ENCODE peak calls at places on chromosome 13, in eight cellular contexts. R is Caco-2, I is lower lobe of right lung, L is right lobe of liver, G is lung, M is fibroblast of lung, Y is uterus, Q is Panc1. U is an unnamed sample.

GRCh38 chr13:40187836-40188591 is 478.4 kb downstream of the FOXO1 start:
- DNase-seq in M (no peak), G (no peak), Q (no peak), L (no peak), Y (peak; percentile 27), R (no peak), I (no peak), U (no peak)

GRCh38 chr13:40388617-40389016 is 277.8 kb downstream of the FOXO1 start:
- DNase-seq in I (no peak), L (peak; percentile 54), R (no peak), Y (no peak), M (no peak), G (no peak), Q (no peak), U (no peak)

GRCh38 chr13:38303816-38304215 is 45.8 kb upstream of the UFM1 start:
- DNase-seq in G (no peak), R (no peak), Y (no peak), M (no peak), I (no peak), L (no peak), Q (no peak), U (no peak)

GRCh38 chr13:59770451-59770850 is 393.3 kb downstream of the DIAPH3 start:
- DNase-seq in R (no peak), Y (no peak), Q (no peak), M (no peak), L (no peak), G (no peak), I (no peak), U (peak; percentile 36)

GRCh38 chr13:110465696-110466095 is 95.8 kb downstream of the RAB20 start:
- DNase-seq in Q (no peak), I (peak; percentile 3), L (no peak), G (no peak), R (no peak), M (no peak), Y (no peak), U (no peak)

GRCh38 chr13:20170931-20171330 is 10.1 kb upstream of the GJA3 start:
- DNase-seq in Q (no peak), G (no peak), I (no peak), L (no peak), R (no peak), M (no peak), Y (no peak), U (no peak)

GRCh38 chr13:23748591-23748990 is 140.6 kb downstream of the MIPEP start:
- DNase-seq in Y (no peak), M (no peak), Q (no peak), I (no peak), L (no peak), R (no peak), G (no peak), U (no peak)

GRCh38 chr13:52010890-52011689 is at the start of gene ATP7B:
- DNase-seq in R (peak; percentile 56), Y (peak; percentile 24), L (peak; percentile 65), G (no peak), M (no peak), Q (no peak), I (no peak), U (no peak)

GRCh38 chr13:111429064-111429558 is 108.7 kb downstream of the TEX29 start:
- DNase-seq in G (peak; percentile 52), M (peak; percentile 27), I (no peak), Q (no peak), R (peak; percentile 72), Y (no peak), L (no peak), U (peak; percentile 4)

GRCh38 chr13:111117289-111117688 is 2.2 kb downstream of the ARHGEF7 start:
- DNase-seq in G (no peak), L (no peak), R (no peak), Q (no peak), M (peak; percentile 34), Y (no peak), I (no peak), U (no peak)

GRCh38 chr13:34748078-34748477 is 194.0 kb upstream of the NBEA start:
- DNase-seq in Y (peak; percentile 47), I (peak; percentile 43), G (peak; percentile 39), Q (no peak), M (peak; percentile 79), R (no peak), L (no peak), U (no peak)

GRCh38 chr13:75934889-75935288 is 298.8 kb downstream of the LMO7 start:
- DNase-seq in Q (no peak), I (no peak), L (no peak), R (no peak), G (no peak), Y (no peak), M (peak; percentile 9), U (peak; percentile 4)

GRCh38 chr13:79724348-79725103 is 243.6 kb downstream of the NDFIP2 start:
- DNase-seq in Y (no peak), L (no peak), G (no peak), Q (no peak), R (peak; percentile 67), I (no peak), M (no peak), U (peak; percentile 64)

GRCh38 chr13:78137404-78138142 is 218.9 kb upstream of the EDNRB start:
- DNase-seq in R (peak; percentile 76), I (no peak), G (peak; percentile 33), Q (peak; percentile 30), M (peak; percentile 78), Y (no peak), L (no peak), U (peak; percentile 48)

GRCh38 chr13:33817513-33817842 is 471 bp upstream of the RFC3 start:
- DNase-seq in I (no peak), R (no peak), M (no peak), G (no peak), L (no peak), Q (no peak), Y (no peak), U (peak; percentile 3)

GRCh38 chr13:40910324-40911050 is 108.6 kb downstream of the ELF1 start:
- DNase-seq in G (no peak), I (no peak), Q (no peak), Y (no peak), R (no peak), M (no peak), L (no peak), U (peak; percentile 62)

GRCh38 chr13:98466634-98467236 is 110.2 kb downstream of the STK24 start:
- DNase-seq in L (no peak), Y (no peak), G (no peak), Q (no peak), M (peak; percentile 57), I (no peak), R (peak; percentile 69), U (no peak)

GRCh38 chr13:110876592-110876991 is 38.3 kb downstream of the ANKRD10 start:
- DNase-seq in M (no peak), Y (no peak), I (no peak), G (no peak), R (no peak), Q (no peak), L (no peak), U (no peak)

GRCh38 chr13:25847635-25848616 is 203.9 kb downstream of the SHISA2 start:
- DNase-seq in I (peak; percentile 57), Q (no peak), L (no peak), M (no peak), Y (no peak), G (no peak), R (no peak), U (no peak)

GRCh38 chr13:23467048-23467931 is 33.8 kb upstream of the SACS start:
- DNase-seq in Q (no peak), I (no peak), M (peak; percentile 8), G (no peak), Y (no peak), R (no peak), L (no peak), U (no peak)

DNA sequence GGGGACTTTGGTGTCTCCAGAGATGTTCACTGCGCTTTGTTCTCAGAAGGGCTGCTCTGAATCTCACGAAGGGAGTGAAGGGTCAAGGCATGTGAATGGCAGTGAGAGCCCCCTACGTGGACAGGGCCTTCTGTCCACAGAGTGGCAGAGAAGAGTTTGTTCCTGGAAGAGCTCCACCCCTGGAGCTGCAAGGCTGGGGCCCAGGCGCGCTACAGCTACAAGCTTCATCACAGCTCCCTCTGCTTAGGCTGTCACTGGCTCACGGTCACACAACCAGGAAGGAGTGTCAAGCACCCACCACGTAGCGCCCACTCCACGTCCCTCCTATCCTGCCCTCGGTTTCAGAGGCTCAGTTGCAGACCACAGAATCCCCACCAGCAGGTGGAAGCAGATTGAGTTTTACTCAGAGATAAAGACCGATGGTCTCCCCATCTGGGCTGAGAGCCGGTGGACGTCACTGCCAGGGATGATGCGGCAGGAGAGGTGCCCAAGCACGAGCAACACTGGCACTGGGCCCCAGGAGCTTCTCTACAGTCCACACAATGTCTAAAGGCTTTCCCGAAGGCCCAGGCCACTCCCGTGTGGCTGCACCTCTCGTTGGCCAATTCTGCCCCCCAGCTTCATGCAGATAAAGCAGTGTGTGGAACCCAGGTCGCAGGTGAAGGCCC is 23.0 kb upstream of the TFDP1 start:
- DNase-seq in G (peak; percentile 24), L (peak; percentile 40), Q (no peak), Y (no peak), R (no peak), I (peak; percentile 20), M (no peak), U (no peak)
- H3K4me3 ChIP-seq in G (no peak overlapping the region), L (no peak overlapping the region), Q (no peak overlapping the region), Y (no peak overlapping the region), R (no peak overlapping the region), I (no peak overlapping the region), M (no peak overlapping the region), U (no peak overlapping the region)

GRCh38 chr13:104936304-104936703 is 1599.2 kb downstream of the EFNB2 start:
- DNase-seq in L (no peak), G (no peak), R (no peak), M (peak; percentile 2), Y (no peak), I (no peak), Q (no peak), U (no peak)
- TF ChIP-seq CTCF in L (no peak), G (no peak), R (no peak), M (no peak), Y (no peak), I (no peak), Q (no peak), U (no peak)

GRCh38 chr13:27919934-27920676 is at the start of gene PDX1:
- DNase-seq in R (peak; percentile 89), Y (no peak), G (peak; percentile 35), Q (no peak), I (no peak), L (no peak), M (no peak), U (peak; percentile 46)
- H3K4me3 ChIP-seq in R (peak within 1 kb of the TSS; percentile 83), Y (peak within 1 kb of the TSS; percentile 19), G (no peak within 1 kb of the TSS), Q (peak within 1 kb of the TSS; percentile 55), I (peak within 1 kb of the TSS; percentile 51), L (peak within 1 kb of the TSS; percentile 43), M (no peak within 1 kb of the TSS), U (peak within 1 kb of the TSS; percentile 33)

GRCh38 chr13:70714993-70715392 is 606.7 kb upstream of the KLHL1 start:
- DNase-seq in R (no peak), I (no peak), L (no peak), G (no peak), Y (no peak), Q (no peak), M (no peak), U (no peak)
- TF ChIP-seq CTCF in R (peak; percentile 24), I (no peak), L (no peak), G (no peak), Y (no peak), Q (no peak), M (no peak), U (peak; percentile 18)

GRCh38 chr13:113046883-113047244 is 58.7 kb upstream of the F7 start:
- DNase-seq in I (no peak), Q (no peak), G (no peak), M (no peak), L (no peak), R (no peak), Y (no peak), U (no peak)
- H3K4me3 ChIP-seq in I (no peak overlapping the region), Q (no peak overlapping the region), G (no peak overlapping the region), M (no peak overlapping the region), L (no peak overlapping the region), R (no peak overlapping the region), Y (no peak overlapping the region), U (no peak overlapping the region)

GRCh38 chr13:91045351-91046034 is 302.0 kb upstream of the MIR17HG start:
- DNase-seq in Y (no peak), Q (peak; percentile 7), M (peak; percentile 29), G (no peak), L (no peak), R (peak; percentile 20), I (no peak), U (no peak)
- TF ChIP-seq CTCF in Y (no peak), Q (peak; percentile 44), M (peak; percentile 49), G (no peak), L (peak; percentile 35), R (peak; percentile 59), I (no peak), U (peak; percentile 46)

U was measured in mammary epithelial cell.